ENCODE peak calls at places on chromosomes 1 and 21, in ten cellular contexts. D is DMS153, O is naive B cell, Q is GM06990, F is Calu3, B is EL, H is posterior cingulate gyrus, U is adrenal gland, I is progenitor cell of endocrine pancreas, W is fibroblast of lung. S is an unnamed sample.

GRCh38 chr1:77834771-77835334 is 53.6 kb upstream of the NEXN start:
- DNase-seq in W (peak; percentile 94), H (no peak), D (peak; percentile 1), B (peak; percentile 53), I (no peak), O (no peak), F (no peak), U (no peak), Q (no peak), S (peak; percentile 8)

GRCh38 chr1:201295346-201295745 is 12.0 kb downstream of the PKP1 start:
- DNase-seq in D (no peak), F (no peak), U (no peak), B (no peak), H (no peak), Q (no peak), W (no peak), O (no peak), I (no peak), S (no peak)

GRCh38 chr1:43172532-43172972 is 422 bp downstream of the CFAP57 start:
- DNase-seq in B (peak; percentile 89), U (peak; percentile 90), W (peak; percentile 89), F (peak; percentile 83), Q (peak; percentile 87), I (peak; percentile 59), O (no peak), D (peak; percentile 75), H (peak; percentile 68), S (peak; percentile 88)

GRCh38 chr1:118981436-118981835 is 6.7 kb downstream of the TBX15 start:
- DNase-seq in I (no peak), F (no peak), Q (no peak), O (no peak), D (no peak), B (no peak), U (no peak), H (no peak), W (no peak), S (no peak)

GRCh38 chr1:235954306-235955283 is 87.9 kb upstream of the LYST start:
- DNase-seq in Q (peak; percentile 84), O (peak; percentile 93), B (peak; percentile 36), H (no peak), W (no peak), U (no peak), F (no peak), I (no peak), D (no peak), S (no peak)

GRCh38 chr1:94130851-94131595 is 10.1 kb upstream of the ABCA4 start:
- DNase-seq in U (no peak), D (no peak), H (no peak), Q (no peak), F (no peak), W (no peak), B (peak; percentile 59), O (no peak), I (no peak), S (no peak)

GRCh38 chr1:205237526-205238484 is 10.1 kb downstream of the TMCC2 start:
- DNase-seq in H (peak; percentile 18), B (no peak), I (no peak), D (no peak), Q (no peak), U (peak; percentile 11), F (no peak), O (no peak), W (no peak), S (no peak)

GRCh38 chr1:228101994-228102790 is 933 bp downstream of the C1orf35 start:
- DNase-seq in B (peak; percentile 54), F (peak; percentile 82), H (no peak), U (peak; percentile 59), W (no peak), D (no peak), I (peak; percentile 46), Q (peak; percentile 70), O (peak; percentile 52), S (no peak)

GRCh38 chr1:1907098-1907736 is 7.8 kb upstream of the CALML6 start:
- DNase-seq in B (no peak), Q (peak; percentile 75), H (no peak), D (peak; percentile 98), O (peak; percentile 63), I (no peak), F (no peak), U (no peak), W (peak; percentile 42), S (no peak)

GRCh38 chr1:40783001-40783905 is at the start of gene KCNQ4:
- DNase-seq in D (no peak), W (peak; percentile 12), B (peak; percentile 36), H (no peak), U (peak; percentile 50), O (peak; percentile 25), I (peak; percentile 48), F (peak; percentile 47), Q (no peak), S (peak; percentile 42)

GRCh38 chr21:45923146-45923545 is 58.4 kb upstream of the COL6A1 start:
- DNase-seq in B (peak; percentile 60), O (peak; percentile 11), H (peak; percentile 85), U (peak; percentile 74), W (peak; percentile 80), Q (no peak), F (peak; percentile 54), D (no peak), I (peak; percentile 62), S (no peak)